ENCODE peak calls at places on chromosomes 16 and 17, in six cellular contexts. I is GM13977, X is LHCN-M2, A is ACHN, R is NCI-H1092 treated with DMSO at 0.1 percent for 48 hours, H is occipital lobe. Q is an unnamed sample.

GRCh38 chr16:29315916-29316517 is 90.5 kb downstream of the NPIPB11 start:
- DNase-seq in I (no peak), X (no peak), A (no peak), R (peak), H (no peak), Q (no peak)

GRCh38 chr17:77604301-77605031 is 354.0 kb upstream of the TNRC6C start:
- DNase-seq in I (no peak), X (no peak), A (no peak), R (no peak), H (no peak), Q (no peak)

GRCh38 chr17:40110026-40110425 is 9.6 kb upstream of the NR1D1 start:
- DNase-seq in I (no peak), X (no peak), A (no peak), R (no peak), H (no peak), Q (no peak)

GRCh38 chr16:57297856-57298255 is 13.4 kb upstream of the PLLP start:
- DNase-seq in I (no peak), X (no peak), A (no peak), R (no peak), H (no peak), Q (no peak)

GRCh38 chr17:41575336-41575735 is 3.5 kb upstream of the KRT9 start:
- DNase-seq in I (no peak), X (no peak), A (no peak), R (no peak), H (no peak), Q (peak)

GRCh38 chr16:1153480-1154160 is 714 bp downstream of the CACNA1H start:
- DNase-seq in I (no peak), X (no peak), A (no peak), R (no peak), H (no peak), Q (no peak)

GRCh38 chr17:82365586-82366295 is 5.8 kb upstream of the UTS2R start:
- DNase-seq in I (no peak), X (no peak), A (no peak), R (no peak), H (no peak), Q (no peak)

GRCh38 chr17:3528604-3529511 is 28.8 kb downstream of the TRPV3 start:
- DNase-seq in I (no peak), X (no peak), A (no peak), R (no peak), H (peak), Q (no peak)

GRCh38 chr17:33520404-33521032 is 227.4 kb upstream of the ASIC2 start:
- DNase-seq in I (peak), X (peak), A (peak), R (peak), H (no peak), Q (peak)

Q was measured in myocyte.